ENCODE peak calls at places on chromosome 17, in seven cellular contexts. T is GM12878, O is HCT116, W is K562, G is H1, M is SK-N-SH, L is HepG2. U is an unnamed sample.

GRCh38 chr17:62704381-62704971 is 77.0 kb downstream of the MRC2 start:
- DNase-seq in G (peak; percentile 77), O (no peak), L (no peak), W (peak; percentile 43), M (no peak), T (no peak), U (no peak)

GRCh38 chr17:77867308-77867781 is 91.2 kb upstream of the TNRC6C start:
- DNase-seq in L (no peak), T (no peak), M (no peak), W (no peak), G (no peak), O (no peak), U (no peak)

GRCh38 chr17:75344664-75345063 is 55.4 kb upstream of the SLC25A19 start:
- DNase-seq in L (no peak), M (no peak), W (peak; percentile 41), T (no peak), G (no peak), O (no peak), U (no peak)

GRCh38 chr17:40290629-40291296 is 3.1 kb downstream of the CDC6 start:
- DNase-seq in L (peak; percentile 86), M (peak; percentile 45), T (no peak), O (peak; percentile 69), G (no peak), W (no peak), U (no peak)

GRCh38 chr17:8018436-8018835 is 16.0 kb downstream of the GUCY2D start:
- DNase-seq in M (no peak), L (no peak), O (no peak), G (no peak), W (no peak), T (no peak), U (no peak)

GRCh38 chr17:77503916-77504651 is 363.3 kb downstream of the SEC14L1 start:
- DNase-seq in G (no peak), M (peak; percentile 59), T (no peak), L (no peak), W (no peak), O (no peak), U (no peak)

GRCh38 chr17:12022310-12022709 is 1.6 kb downstream of the MAP2K4 start:
- DNase-seq in L (no peak), G (no peak), O (no peak), W (no peak), T (no peak), M (peak; percentile 28), U (no peak)

GRCh38 chr17:18038149-18038850 is 668 bp downstream of the ATPAF2 start:
- DNase-seq in L (no peak), O (no peak), M (no peak), G (no peak), T (no peak), W (no peak), U (no peak)

GRCh38 chr17:42422958-42423712 is at the start of gene CAVIN1:
- DNase-seq in O (peak; percentile 85), G (peak; percentile 94), M (peak; percentile 83), T (no peak), W (peak; percentile 99), L (peak; percentile 90), U (peak; percentile 91)

GRCh38 chr17:21218831-21219380 is 4.9 kb upstream of the TMEM11 start:
- DNase-seq in M (no peak), O (no peak), T (no peak), L (no peak), G (no peak), W (no peak), U (no peak)

GRCh38 chr17:76151896-76152454 is 10.9 kb upstream of the FOXJ1 start:
- DNase-seq in L (no peak), M (no peak), G (no peak), W (no peak), T (no peak), O (no peak), U (no peak)

GRCh38 chr17:4585203-4585939 is 1.0 kb downstream of the SMTNL2 start:
- DNase-seq in W (no peak), T (no peak), G (peak; percentile 71), L (peak; percentile 36), O (no peak), M (no peak), U (no peak)

GRCh38 chr17:74956093-74956492 is 16.5 kb downstream of the HID1 start:
- DNase-seq in M (no peak), T (no peak), L (no peak), W (no peak), G (no peak), O (no peak), U (no peak)

GRCh38 chr17:57834146-57834741 is 15.6 kb downstream of the MRPS23 start:
- DNase-seq in G (peak; percentile 64), O (no peak), L (no peak), T (no peak), W (no peak), M (peak; percentile 45), U (no peak)

GRCh38 chr17:17690156-17690737 is 9.0 kb downstream of the RAI1 start:
- DNase-seq in M (no peak), T (no peak), L (no peak), G (no peak), W (no peak), O (no peak), U (no peak)

GRCh38 chr17:13036776-13037175 is 18.9 kb upstream of the ELAC2 start:
- DNase-seq in L (no peak), W (no peak), O (no peak), M (no peak), G (no peak), T (no peak), U (no peak)

GRCh38 chr17:48825446-48826381 is 5.1 kb upstream of the CALCOCO2 start:
- DNase-seq in G (no peak), O (no peak), T (no peak), M (no peak), W (no peak), L (no peak), U (no peak)

GRCh38 chr17:48472485-48473281 is 42.7 kb upstream of the SKAP1 start:
- DNase-seq in M (no peak), G (no peak), W (no peak), O (peak; percentile 60), L (no peak), T (no peak), U (no peak)

GRCh38 chr17:9151091-9151490 is 129.8 kb downstream of the NTN1 start:
- DNase-seq in T (no peak), L (peak; percentile 77), M (no peak), W (no peak), O (no peak), G (no peak), U (no peak)

GRCh38 chr17:40316571-40317344 is 7.8 kb downstream of the RARA start:
- DNase-seq in O (peak; percentile 40), W (no peak), G (peak; percentile 74), L (peak; percentile 80), T (no peak), M (peak; percentile 87), U (no peak)

GRCh38 chr17:37490638-37491614 is 1.2 kb downstream of the DUSP14 start:
- DNase-seq in M (no peak), O (peak; percentile 66), T (no peak), L (peak; percentile 64), W (peak; percentile 52), G (peak; percentile 54), U (no peak)
- TF ChIP-seq YY1 in M (no peak), O (no peak), T (no peak), L (no peak), W (peak; percentile 68), G (no peak), U (no peak)

GRCh38 chr17:43449470-43450202 is 34.1 kb upstream of the DHX8 start:
- DNase-seq in T (no peak), G (no peak), W (no peak), O (no peak), L (peak; percentile 97), M (no peak), U (no peak)
- TF ChIP-seq YY1 in T (no peak), G (no peak), W (no peak), O (no peak), L (no peak), M (no peak), U (no peak)

GRCh38 chr17:82244413-82245140 is 15.7 kb downstream of the SLC16A3 start:
- DNase-seq in L (no peak), M (peak; percentile 78), O (no peak), W (peak; percentile 41), T (no peak), G (no peak), U (no peak)

GRCh38 chr17:82241926-82242697 is 13.3 kb downstream of the SLC16A3 start:
- DNase-seq in T (no peak), O (no peak), W (peak; percentile 68), G (no peak), M (peak; percentile 83), L (peak; percentile 52), U (no peak)

GRCh38 chr17:82243648-82244412 is 15.0 kb downstream of the SLC16A3 start:
- DNase-seq in T (no peak), W (no peak), M (no peak), G (no peak), L (no peak), O (no peak), U (no peak)

GRCh38 chr17:82242698-82242976 is 13.8 kb downstream of the SLC16A3 start:
- DNase-seq in W (no peak), G (no peak), M (no peak), L (no peak), O (no peak), T (no peak), U (no peak)

DNA sequence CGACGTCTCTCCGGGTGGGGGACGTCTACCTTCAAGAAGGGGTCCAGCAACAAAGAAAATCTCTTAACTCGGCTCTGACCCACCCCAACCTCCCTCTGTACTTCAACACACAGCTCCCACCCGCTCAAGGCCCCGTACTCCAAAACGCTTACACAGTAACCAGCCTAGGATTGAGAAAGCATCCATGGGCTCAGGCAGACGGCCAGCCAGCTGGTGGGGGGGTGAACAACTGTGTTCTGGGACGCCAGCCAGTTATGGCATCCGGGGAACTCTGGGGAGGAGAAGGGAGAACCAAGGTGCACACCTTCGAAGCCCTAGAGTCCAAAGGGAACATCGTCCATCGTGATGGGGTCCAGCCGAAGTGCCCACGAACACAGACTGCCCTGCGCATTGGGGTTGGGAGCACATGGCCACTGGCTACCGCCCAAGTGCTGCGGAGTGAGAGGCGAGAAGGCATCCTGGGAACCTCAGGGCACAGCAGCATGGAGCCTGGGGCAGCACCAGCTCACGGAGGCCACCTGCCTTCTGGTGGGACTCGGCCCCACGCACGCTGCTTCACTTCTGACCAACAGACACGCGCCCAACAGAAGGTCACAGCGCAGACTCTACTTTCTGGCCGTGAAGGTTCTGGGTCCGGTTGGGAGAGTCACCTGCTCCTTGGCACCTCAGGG is 14.3 kb downstream of the SLC16A3 start:
- DNase-seq in O (no peak), L (peak; percentile 84), W (no peak), G (no peak), T (no peak), M (peak; percentile 53), U (no peak)
- TF ChIP-seq YY1 in O (no peak), L (no peak), W (no peak), G (no peak), T (no peak), M (no peak), U (no peak)

DNA sequence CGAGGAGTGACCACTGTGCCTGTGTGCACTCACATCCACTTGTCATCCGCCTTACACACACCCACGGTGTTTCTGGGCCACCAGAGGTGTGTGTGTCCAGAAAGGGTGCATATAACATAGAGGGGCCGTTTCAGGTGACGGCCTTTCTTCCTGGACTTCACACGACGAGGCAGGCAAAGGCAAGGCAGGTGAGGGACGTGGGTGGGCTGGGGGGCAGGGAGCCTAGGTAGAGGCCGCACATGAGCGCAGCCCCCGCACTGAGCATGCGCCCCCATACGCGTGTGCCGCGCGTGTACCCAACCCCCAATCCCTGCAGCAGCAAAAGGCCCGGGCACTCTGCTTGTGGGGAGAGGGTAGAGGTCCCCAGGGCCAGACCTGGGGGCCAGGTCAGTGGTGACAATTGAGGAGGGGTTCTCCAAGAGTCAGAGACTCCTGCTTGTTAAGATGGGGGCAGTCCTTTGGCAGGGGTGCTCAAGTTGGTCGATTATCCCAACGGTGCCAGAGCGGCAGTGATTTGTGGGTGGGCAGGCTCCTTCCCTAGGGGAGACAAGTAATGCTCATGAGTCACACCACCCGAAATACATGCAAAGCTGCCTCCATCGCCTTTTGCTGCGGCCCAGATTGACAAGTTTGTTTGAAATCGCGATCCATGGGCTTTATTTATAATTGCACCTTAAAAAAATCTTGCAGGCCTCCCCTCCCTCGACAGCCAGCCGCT is 972 bp upstream of the GIT1 start:
- DNase-seq in M (no peak), W (no peak), L (no peak), G (peak; percentile 55), T (no peak), O (peak; percentile 13), U (no peak)
- TF ChIP-seq YY1 in M (no peak), W (no peak), L (peak; percentile 0), G (no peak), T (no peak), O (no peak), U (no peak)